ENCODE peak calls at places on chromosomes 12 and 14, in ten cellular contexts. M is IMR-90; R is CD8-positive, alpha-beta T cell; W is endodermal cell; Q is mesenchymal stem cell; F is kidney; D is neural progenitor cell; C is cardiac muscle cell; H is stomach; U is aorta. X is an unnamed sample. For H3K4me1, the result is how much of the 10 kb centered on the place peaks cover.

GRCh38 chr12:54935235-54935951 is 49.2 kb downstream of the TESPA1 start:
- DNase-seq in M (peak), R (no peak), W (no peak), Q (peak), F (no peak), D (no peak), C (peak), H (no peak), U (no peak), X (peak)

GRCh38 chr14:75399819-75400678 is 27.8 kb upstream of the JDP2 start:
- DNase-seq in M (no peak), R (no peak), W (no peak), Q (no peak), F (peak), D (no peak), C (peak), H (peak), U (peak), X (peak)

GRCh38 chr14:85093631-85094330 is 436.2 kb upstream of the FLRT2 start:
- DNase-seq in M (peak), R (no peak), W (no peak), Q (peak), F (no peak), D (no peak), C (peak), H (no peak), U (no peak), X (no peak)

GRCh38 chr14:105075364-105076295 is 10.4 kb upstream of the GPR132 start:
- DNase-seq in M (peak), R (no peak), W (peak), Q (peak), F (peak), D (peak), C (peak), H (no peak), U (peak), X (peak)

GRCh38 chr12:108644743-108645120 is 11.0 kb upstream of the SELPLG start:
- DNase-seq in M (no peak), R (no peak), W (no peak), Q (no peak), F (no peak), D (no peak), C (no peak), H (no peak), U (no peak), X (no peak)

GRCh38 chr12:98418357-98419075 is 96.9 kb upstream of the TMPO start:
- DNase-seq in M (peak), R (no peak), W (peak), Q (peak), F (peak), D (peak), C (peak), H (peak), U (peak), X (peak)

GRCh38 chr14:100304825-100305445 is 1.3 kb downstream of the SLC25A29 start:
- DNase-seq in M (peak), R (no peak), W (peak), Q (peak), F (peak), D (peak), C (peak), H (peak), U (peak), X (peak)

GRCh38 chr14:70665448-70666363 is 24.0 kb downstream of the TTC9 start:
- DNase-seq in M (no peak), R (no peak), W (peak), Q (no peak), F (peak), D (peak), C (no peak), H (peak), U (no peak), X (peak)

GRCh38 chr12:1272132-1272531 is 281.1 kb downstream of the ERC1 start:
- DNase-seq in M (no peak), R (no peak), W (no peak), Q (no peak), F (no peak), D (no peak), C (no peak), H (no peak), U (no peak), X (no peak)

GRCh38 chr12:3061129-3061857 is 15.9 kb upstream of the TSPAN9 start:
- DNase-seq in M (peak), R (no peak), W (peak), Q (peak), F (no peak), D (no peak), C (no peak), H (no peak), U (no peak), X (peak)

GRCh38 chr14:105162374-105162979 is 6.1 kb downstream of the JAG2 start:
- DNase-seq in M (no peak), R (no peak), W (no peak), Q (no peak), F (peak), D (no peak), C (no peak), H (no peak), U (no peak), X (no peak)

GRCh38 chr14:28751467-28752058 is 15.0 kb upstream of the FOXG1 start:
- DNase-seq in M (peak), R (no peak), W (peak), Q (peak), F (no peak), D (peak), C (peak), H (peak), U (no peak), X (peak)

GRCh38 chr12:95733156-95733825 is 57.3 kb downstream of the NTN4 start:
- DNase-seq in M (peak), R (no peak), W (no peak), Q (peak), F (no peak), D (no peak), C (peak), H (no peak), U (no peak), X (peak)

GRCh38 chr12:108587826-108588225 is 10.1 kb downstream of the TMEM119 start:
- DNase-seq in M (no peak), R (no peak), W (no peak), Q (no peak), F (peak), D (no peak), C (no peak), H (no peak), U (no peak), X (no peak)

GRCh38 chr14:74244115-74244514 is 4.9 kb downstream of the VSX2 start:
- DNase-seq in M (no peak), R (no peak), W (peak), Q (no peak), F (no peak), D (peak), C (no peak), H (no peak), U (no peak), X (no peak)

GRCh38 chr14:74241611-74242005 is 2.4 kb downstream of the VSX2 start:
- DNase-seq in M (no peak), R (no peak), W (no peak), Q (peak), F (no peak), D (no peak), C (no peak), H (no peak), U (no peak), X (no peak)

GRCh38 chr14:74240794-74241610 is 1.8 kb downstream of the VSX2 start:
- DNase-seq in M (no peak), R (no peak), W (peak), Q (peak), F (no peak), D (peak), C (no peak), H (no peak), U (no peak), X (no peak)

GRCh38 chr14:74242055-74243042 is 3.1 kb downstream of the VSX2 start:
- DNase-seq in M (no peak), R (no peak), W (peak), Q (peak), F (no peak), D (peak), C (no peak), H (no peak), U (no peak), X (no peak)

DNA sequence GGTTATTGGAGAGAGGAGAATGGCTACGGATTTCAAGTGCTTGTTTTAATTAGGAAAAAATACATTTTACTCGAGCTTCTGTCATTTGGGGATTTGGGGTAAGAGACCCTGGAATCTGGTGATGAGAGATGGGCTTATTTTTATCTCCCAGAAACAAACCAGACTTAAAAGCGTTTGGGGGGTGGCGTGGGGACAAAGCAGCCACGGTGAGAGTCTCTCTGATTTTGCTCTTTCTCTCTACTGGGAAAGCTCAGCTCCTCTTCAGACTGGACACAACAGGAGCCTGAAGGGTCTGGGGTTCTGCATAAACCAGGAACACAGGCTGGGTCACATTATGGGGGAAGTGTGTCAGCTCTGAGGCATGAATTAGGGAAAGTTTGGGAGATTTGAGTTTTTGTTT is 3.8 kb downstream of the VSX2 start:
- DNase-seq in M (no peak), R (no peak), W (no peak), Q (no peak), F (no peak), D (no peak), C (no peak), H (no peak), U (no peak), X (no peak)
- H3K4me1 ChIP-seq in M (under half), R (under half), W (under half), Q (under half), F (under half), D (half or more), C (under half), H (under half), U (under half), X (under half)

GRCh38 chr12:124392271-124392990 is 97.5 kb downstream of the RFLNA start:
- DNase-seq in M (peak), R (no peak), W (peak), Q (peak), F (peak), D (peak), C (no peak), H (no peak), U (peak), X (no peak)
- H3K4me1 ChIP-seq in M (under half), R (under half), W (under half), Q (half or more), F (under half), D (under half), C (under half), H (half or more), U (under half), X (under half)

DNA sequence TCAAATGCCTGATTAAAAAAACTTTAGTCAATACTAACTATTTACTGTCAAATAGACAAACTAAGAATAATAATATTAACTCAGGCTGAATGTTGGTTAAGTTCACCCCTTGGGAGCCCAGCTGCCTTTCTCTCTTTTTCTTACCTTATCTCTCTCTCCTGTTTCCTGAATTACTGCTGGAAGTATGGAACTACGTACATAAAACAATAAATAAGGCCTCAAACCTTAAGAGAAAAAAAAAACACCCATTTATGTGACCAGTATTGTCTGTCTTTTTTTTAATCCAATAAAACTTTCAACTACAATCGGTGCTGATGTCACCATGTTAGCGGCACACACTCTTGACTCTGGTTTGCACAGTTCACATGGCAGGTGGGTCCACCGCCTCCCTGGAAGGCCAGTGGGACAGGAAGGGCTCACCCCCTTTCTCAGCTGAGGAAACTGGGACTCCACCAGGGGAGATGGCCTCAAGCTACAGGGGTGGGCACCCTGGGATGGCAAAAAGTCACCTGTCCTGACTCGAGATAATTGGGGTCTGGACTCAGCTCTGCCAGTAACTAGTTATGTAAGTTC is 21.3 kb downstream of the BCL11B start:
- DNase-seq in M (no peak), R (no peak), W (no peak), Q (no peak), F (no peak), D (no peak), C (no peak), H (no peak), U (no peak), X (no peak)
- H3K4me1 ChIP-seq in M (under half), R (half or more), W (under half), Q (under half), F (under half), D (under half), C (under half), H (under half), U (under half), X (under half)

GRCh38 chr12:115867854-115868253 is 409.6 kb downstream of the MED13L start:
- DNase-seq in M (no peak), R (no peak), W (peak), Q (no peak), F (no peak), D (no peak), C (no peak), H (no peak), U (no peak), X (no peak)

GRCh38 chr12:115870527-115870926 is 407.0 kb downstream of the MED13L start:
- DNase-seq in M (no peak), R (no peak), W (peak), Q (no peak), F (no peak), D (no peak), C (no peak), H (no peak), U (no peak), X (no peak)

GRCh38 chr12:115868624-115869023 is 408.9 kb downstream of the MED13L start:
- DNase-seq in M (no peak), R (no peak), W (no peak), Q (no peak), F (no peak), D (no peak), C (no peak), H (no peak), U (no peak), X (no peak)

GRCh38 chr12:115870021-115870420 is 407.5 kb downstream of the MED13L start:
- DNase-seq in M (no peak), R (no peak), W (no peak), Q (no peak), F (no peak), D (no peak), C (no peak), H (no peak), U (no peak), X (no peak)

DNA sequence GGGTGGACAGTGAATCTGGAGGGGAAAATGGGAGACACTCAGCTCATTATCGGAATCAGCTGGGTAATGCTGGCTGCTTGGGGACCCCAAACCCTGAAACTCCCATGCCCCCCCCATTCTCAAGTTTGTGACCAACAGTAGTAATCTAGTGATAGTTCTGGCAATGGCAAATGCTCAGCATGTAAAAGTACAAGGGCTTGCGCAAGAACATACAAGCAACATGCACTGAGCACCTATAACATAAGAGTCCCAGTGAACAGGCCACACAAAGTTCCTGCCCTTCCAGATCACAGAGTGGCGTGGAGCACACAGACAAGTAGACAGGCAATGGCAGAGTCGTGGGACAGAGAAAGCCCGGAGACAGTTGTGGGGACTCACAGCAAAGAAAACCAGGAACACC is 407.9 kb downstream of the MED13L start:
- DNase-seq in M (no peak), R (no peak), W (no peak), Q (no peak), F (no peak), D (no peak), C (no peak), H (no peak), U (no peak), X (no peak)
- H3K4me1 ChIP-seq in M (under half), R (under half), W (under half), Q (under half), F (under half), D (under half), C (under half), H (under half), U (under half), X (under half)

GRCh38 chr12:6434205-6435180 is 10.3 kb upstream of the CD27 start:
- DNase-seq in M (no peak), R (no peak), W (peak), Q (no peak), F (peak), D (no peak), C (no peak), H (no peak), U (no peak), X (no peak)
- H3K4me1 ChIP-seq in M (under half), R (under half), W (under half), Q (under half), F (under half), D (under half), C (under half), H (under half), U (under half), X (under half)

GRCh38 chr14:69153848-69154208 is 909 bp upstream of the DCAF5 start:
- DNase-seq in M (no peak), R (no peak), W (peak), Q (no peak), F (peak), D (peak), C (peak), H (no peak), U (no peak), X (peak)

GRCh38 chr14:69151458-69152180 is 1.3 kb downstream of the DCAF5 start:
- DNase-seq in M (peak), R (peak), W (peak), Q (peak), F (peak), D (peak), C (peak), H (peak), U (peak), X (peak)

GRCh38 chr14:69152181-69152943 is 557 bp downstream of the DCAF5 start:
- DNase-seq in M (no peak), R (peak), W (no peak), Q (peak), F (peak), D (peak), C (peak), H (no peak), U (no peak), X (peak)

GRCh38 chr14:69154779-69155178 is 1.9 kb upstream of the DCAF5 start:
- DNase-seq in M (no peak), R (no peak), W (peak), Q (peak), F (no peak), D (peak), C (peak), H (peak), U (no peak), X (peak)

GRCh38 chr14:69152944-69153847 is at the start of gene DCAF5:
- DNase-seq in M (peak), R (peak), W (peak), Q (peak), F (peak), D (peak), C (peak), H (peak), U (peak), X (peak)
- H3K4me1 ChIP-seq in M (under half), R (under half), W (under half), Q (under half), F (under half), D (under half), C (under half), H (under half), U (under half), X (under half)

DNA sequence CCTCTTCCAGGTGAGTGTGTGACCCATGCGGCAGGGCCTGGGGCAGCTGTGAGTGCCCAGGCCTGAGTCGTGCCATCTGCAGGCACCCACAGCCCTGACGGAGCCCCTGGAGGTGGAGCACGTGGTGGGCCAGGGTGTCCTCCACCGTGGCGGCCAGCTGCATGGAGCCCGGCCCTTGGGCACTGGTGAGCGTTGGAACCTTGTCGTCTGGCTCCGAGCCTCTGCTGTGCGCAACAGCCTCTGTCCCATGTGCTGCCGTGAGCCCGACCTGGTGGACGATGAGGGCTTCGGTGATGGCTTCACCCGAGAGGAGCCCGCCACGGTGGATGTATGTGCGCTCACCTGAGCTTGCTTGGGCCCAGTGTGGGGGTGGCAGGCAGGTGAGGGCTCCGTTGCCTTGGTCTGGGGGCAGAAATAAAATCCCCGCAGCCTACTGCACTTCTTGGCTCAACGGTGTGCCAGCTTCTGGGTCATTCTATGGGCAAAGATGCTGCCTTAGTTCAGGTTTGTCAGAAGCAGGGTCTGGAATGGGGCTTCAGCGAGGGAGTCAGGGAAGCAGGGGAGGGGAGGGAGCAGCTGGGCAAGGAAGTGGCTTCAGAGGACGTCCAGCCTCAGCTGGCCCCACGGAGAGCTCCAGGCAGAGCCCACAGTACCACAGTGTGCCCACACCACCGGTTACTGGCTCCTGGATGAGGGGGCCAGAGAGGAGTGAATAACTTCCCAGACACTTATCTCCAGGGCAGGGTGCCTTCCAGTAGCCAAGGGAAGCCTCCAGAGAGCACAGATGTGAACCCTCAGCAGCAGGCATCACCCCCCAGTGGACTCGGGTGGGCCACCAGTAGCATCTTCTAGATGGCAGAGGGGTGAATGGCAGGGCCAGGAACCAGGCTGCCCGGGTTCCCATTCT is 1.2 kb upstream of the ARL6IP4 start:
- DNase-seq in M (no peak), R (no peak), W (peak), Q (no peak), F (peak), D (no peak), C (no peak), H (no peak), U (no peak), X (no peak)
- H3K4me1 ChIP-seq in M (under half), R (half or more), W (under half), Q (half or more), F (under half), D (under half), C (under half), H (half or more), U (under half), X (under half)

X was measured in hepatocyte.